ENCODE peak calls at places on chromosomes 16 and 17, in six cellular contexts. D is lung; O is effector memory CD4-positive, alpha-beta T cell; J is uterus; V is tibial nerve; H is Peyer's patch. Q is an unnamed sample. For H3K4me1, the result is how much of the 10 kb centered on the place peaks cover.

GRCh38 chr16:11016524-11016988 is 72.2 kb downstream of the CLEC16A start:
- DNase-seq in D (no peak), J (no peak), O (no peak), H (no peak), V (no peak), Q (no peak)

GRCh38 chr16:74199066-74199841 is 97.4 kb upstream of the PSMD7 start:
- DNase-seq in O (no peak), H (no peak), D (no peak), J (no peak), V (no peak), Q (no peak)

GRCh38 chr16:87669672-87670071 is 67.4 kb downstream of the JPH3 start:
- DNase-seq in J (no peak), O (no peak), D (no peak), V (no peak), H (no peak), Q (no peak)

GRCh38 chr17:43338886-43339516 is 59.8 kb upstream of the ARL4D start:
- DNase-seq in O (peak), J (peak), D (peak), H (peak), V (peak), Q (peak)

GRCh38 chr17:44122825-44123355 is 551 bp downstream of the HDAC5 start:
- DNase-seq in O (no peak), D (no peak), H (no peak), J (no peak), V (no peak), Q (no peak)

GRCh38 chr17:31888124-31888523 is 13.4 kb downstream of the UTP6 start:
- DNase-seq in O (no peak), H (no peak), V (no peak), J (no peak), D (no peak), Q (no peak)

GRCh38 chr17:69669441-69670178 is 255.1 kb downstream of the MAP2K6 start:
- DNase-seq in O (no peak), H (no peak), V (no peak), J (no peak), D (no peak), Q (no peak)

GRCh38 chr16:10520869-10521578 is 59.4 kb downstream of the EMP2 start:
- DNase-seq in H (no peak), V (no peak), D (no peak), O (no peak), J (no peak), Q (no peak)

GRCh38 chr16:56931253-56931768 is 631 bp upstream of the HERPUD1 start:
- DNase-seq in O (no peak), H (peak), V (no peak), J (no peak), D (no peak), Q (peak)

GRCh38 chr16:66859397-66860068 is 15.3 kb downstream of the CA7 start:
- DNase-seq in D (no peak), H (no peak), V (no peak), O (no peak), J (no peak), Q (no peak)

GRCh38 chr16:85564277-85565051 is 48.7 kb upstream of the GSE1 start:
- DNase-seq in O (no peak), J (no peak), V (no peak), D (no peak), H (no peak), Q (no peak)

GRCh38 chr17:42608692-42609181 is 437 bp downstream of the RETREG3 start:
- DNase-seq in H (no peak), D (peak), O (peak), V (no peak), J (no peak), Q (no peak)

GRCh38 chr17:55814377-55814776 is 63.5 kb downstream of the PCTP start:
- DNase-seq in V (no peak), H (no peak), J (no peak), D (no peak), O (no peak), Q (no peak)

GRCh38 chr16:86819523-86819887 is 241.2 kb downstream of the FOXL1 start:
- DNase-seq in V (no peak), H (no peak), D (no peak), O (no peak), J (no peak), Q (no peak)

GRCh38 chr17:6163632-6164319 is 93.6 kb downstream of the WSCD1 start:
- DNase-seq in H (no peak), J (no peak), V (no peak), D (no peak), O (no peak), Q (no peak)

GRCh38 chr16:77043076-77043475 is 147.9 kb upstream of the MON1B start:
- DNase-seq in O (no peak), V (no peak), D (no peak), H (no peak), J (no peak), Q (no peak)

GRCh38 chr17:19346351-19347255 is 15.9 kb downstream of the B9D1 start:
- DNase-seq in H (peak), V (peak), O (no peak), J (peak), D (no peak), Q (peak)

GRCh38 chr17:46010597-46011186 is 11.6 kb downstream of the STH start:
- DNase-seq in D (no peak), O (no peak), H (no peak), V (no peak), J (no peak), Q (no peak)

GRCh38 chr16:85445779-85446222 is 167.3 kb upstream of the GSE1 start:
- DNase-seq in J (no peak), O (no peak), V (no peak), H (no peak), D (no peak), Q (no peak)

GRCh38 chr16:12157510-12158093 is 181.1 kb downstream of the SNX29 start:
- DNase-seq in J (no peak), V (no peak), H (no peak), O (no peak), D (no peak), Q (no peak)

GRCh38 chr17:47850692-47851573 is at the start of gene SP6:
- DNase-seq in H (peak), J (peak), O (peak), V (no peak), D (peak), Q (no peak)

GRCh38 chr17:45092932-45093430 is 31.9 kb downstream of the NMT1 start:
- DNase-seq in H (no peak), J (peak), V (peak), O (no peak), D (peak), Q (peak)

GRCh38 chr16:68539704-68540370 is 746 bp downstream of the ZFP90 start:
- DNase-seq in J (no peak), V (no peak), O (no peak), D (no peak), H (no peak), Q (no peak)

GRCh38 chr16:83933885-83934683 is 19.0 kb upstream of the OSGIN1 start:
- DNase-seq in D (no peak), H (no peak), O (no peak), J (no peak), V (no peak), Q (no peak)

DNA sequence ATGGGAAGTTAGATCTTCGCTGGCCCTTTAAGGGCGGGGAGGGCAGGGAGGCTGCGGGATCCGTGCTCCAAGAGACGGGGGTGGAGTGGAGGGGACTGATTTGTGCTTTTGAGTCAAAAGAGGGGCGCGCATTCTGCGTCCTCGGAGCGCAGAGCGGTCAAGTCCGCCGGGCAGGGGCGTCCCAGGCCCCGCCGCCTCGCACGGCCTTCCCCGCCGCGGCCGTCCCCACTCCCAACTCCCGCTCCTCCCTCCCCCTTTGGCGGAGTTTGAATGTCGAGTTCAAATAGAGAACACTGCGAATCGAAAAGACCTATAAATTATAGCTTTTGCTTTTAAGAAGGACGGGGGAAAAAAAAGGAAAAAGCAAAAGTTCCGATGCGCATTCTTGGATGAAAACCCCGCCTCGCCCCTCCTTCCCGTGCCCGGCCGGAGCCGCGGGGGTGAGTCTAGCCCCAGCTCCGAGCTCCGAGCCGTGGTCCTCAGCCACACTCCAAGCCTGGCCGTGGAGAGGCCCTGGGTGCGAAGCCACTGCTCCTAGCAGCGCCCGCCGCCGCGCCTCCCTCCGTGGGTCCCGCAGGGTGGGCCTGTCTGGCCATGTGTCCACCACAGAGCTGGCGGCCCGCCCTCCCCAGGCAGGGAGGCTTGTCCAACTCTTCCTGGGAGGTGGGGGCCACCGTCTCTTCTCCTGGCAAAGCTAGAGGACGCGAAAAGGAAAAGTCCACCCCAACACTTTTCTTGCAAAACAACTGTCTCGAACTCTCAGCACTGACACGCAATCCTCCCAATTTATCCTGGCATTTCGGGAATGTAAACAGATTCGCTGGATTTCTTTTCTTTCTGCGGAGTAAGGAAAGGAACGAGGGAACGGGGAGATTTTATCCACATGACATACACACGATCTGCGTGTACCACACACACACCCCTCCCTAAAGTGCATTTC is 3.6 kb downstream of the CBX8 start:
- DNase-seq in D (no peak), O (no peak), H (no peak), J (no peak), V (no peak), Q (no peak)
- H3K4me1 ChIP-seq in D (under half), O (under half), H (under half), J (under half), V (under half), Q (under half)

GRCh38 chr17:61247438-61247837 is 152.2 kb upstream of the TBX2 start:
- DNase-seq in J (no peak), V (peak), H (no peak), D (no peak), O (no peak), Q (no peak)

GRCh38 chr17:61248399-61248798 is 151.2 kb upstream of the TBX2 start:
- DNase-seq in O (no peak), D (no peak), J (no peak), V (no peak), H (no peak), Q (no peak)

GRCh38 chr17:61251939-61252865 is 147.4 kb upstream of the TBX2 start:
- DNase-seq in D (peak), V (peak), O (no peak), H (peak), J (peak), Q (peak)

GRCh38 chr17:61250335-61250890 is 149.2 kb upstream of the TBX2 start:
- DNase-seq in J (no peak), H (no peak), O (no peak), V (no peak), D (no peak), Q (no peak)

GRCh38 chr17:61249649-61250301 is 149.9 kb upstream of the TBX2 start:
- DNase-seq in V (no peak), H (no peak), D (no peak), O (no peak), J (no peak), Q (no peak)
- H3K27ac ChIP-seq in V (peak), H (no peak), D (peak), O (no peak), J (peak), Q (peak)

DNA sequence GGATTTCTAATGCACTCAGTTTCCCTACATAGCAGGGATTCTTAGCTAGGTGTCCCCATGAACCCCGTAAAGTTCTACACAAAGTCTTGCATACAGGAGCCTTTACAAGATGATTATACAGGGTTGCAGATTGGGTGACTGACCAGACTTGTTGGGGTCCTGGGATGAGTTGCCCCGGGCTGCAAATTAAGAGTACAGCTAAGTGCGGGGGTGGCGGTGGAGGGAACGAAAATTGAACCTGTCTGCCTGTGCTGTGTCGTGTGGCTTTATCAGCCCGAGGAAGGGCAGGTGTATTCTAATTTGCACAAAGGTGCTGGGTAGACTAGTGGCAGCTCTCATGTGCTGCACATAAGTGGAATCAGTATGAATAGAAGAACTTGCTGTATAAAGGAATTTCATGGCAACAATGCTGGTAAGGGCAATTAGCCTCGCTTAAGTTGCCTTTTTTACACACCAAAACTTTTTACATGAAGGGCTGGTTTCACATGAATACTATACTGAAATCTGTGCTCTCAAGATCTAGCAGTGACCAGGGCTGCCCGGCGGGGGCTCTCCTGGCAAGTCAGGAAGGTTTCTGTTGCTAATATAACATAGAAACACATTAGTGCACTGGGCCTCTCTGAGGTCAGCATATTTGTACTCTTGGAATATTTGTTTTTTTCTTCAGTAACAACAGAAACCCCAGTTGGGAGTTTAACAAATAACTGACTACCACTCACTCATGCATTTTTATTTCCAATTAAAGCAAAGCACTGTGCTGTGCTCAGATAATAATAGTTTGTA is 50.7 kb downstream of the ADCY7 start:
- DNase-seq in J (no peak), O (no peak), D (no peak), V (no peak), H (no peak), Q (no peak)
- H3K4me1 ChIP-seq in J (under half), O (under half), D (under half), V (under half), H (under half), Q (under half)

GRCh38 chr17:7992924-7993323 is 9.5 kb upstream of the GUCY2D start:
- DNase-seq in O (no peak), V (no peak), H (no peak), D (no peak), J (no peak), Q (no peak)

GRCh38 chr17:7992516-7992915 is 9.9 kb upstream of the GUCY2D start:
- DNase-seq in V (no peak), J (no peak), H (no peak), D (no peak), O (no peak), Q (no peak)

GRCh38 chr17:7988750-7989178 is 13.7 kb upstream of the GUCY2D start:
- DNase-seq in V (no peak), D (peak), O (peak), J (no peak), H (no peak), Q (no peak)

GRCh38 chr17:7987112-7987893 is 15.1 kb upstream of the GUCY2D start:
- DNase-seq in J (peak), O (no peak), V (no peak), H (no peak), D (no peak), Q (no peak)

DNA sequence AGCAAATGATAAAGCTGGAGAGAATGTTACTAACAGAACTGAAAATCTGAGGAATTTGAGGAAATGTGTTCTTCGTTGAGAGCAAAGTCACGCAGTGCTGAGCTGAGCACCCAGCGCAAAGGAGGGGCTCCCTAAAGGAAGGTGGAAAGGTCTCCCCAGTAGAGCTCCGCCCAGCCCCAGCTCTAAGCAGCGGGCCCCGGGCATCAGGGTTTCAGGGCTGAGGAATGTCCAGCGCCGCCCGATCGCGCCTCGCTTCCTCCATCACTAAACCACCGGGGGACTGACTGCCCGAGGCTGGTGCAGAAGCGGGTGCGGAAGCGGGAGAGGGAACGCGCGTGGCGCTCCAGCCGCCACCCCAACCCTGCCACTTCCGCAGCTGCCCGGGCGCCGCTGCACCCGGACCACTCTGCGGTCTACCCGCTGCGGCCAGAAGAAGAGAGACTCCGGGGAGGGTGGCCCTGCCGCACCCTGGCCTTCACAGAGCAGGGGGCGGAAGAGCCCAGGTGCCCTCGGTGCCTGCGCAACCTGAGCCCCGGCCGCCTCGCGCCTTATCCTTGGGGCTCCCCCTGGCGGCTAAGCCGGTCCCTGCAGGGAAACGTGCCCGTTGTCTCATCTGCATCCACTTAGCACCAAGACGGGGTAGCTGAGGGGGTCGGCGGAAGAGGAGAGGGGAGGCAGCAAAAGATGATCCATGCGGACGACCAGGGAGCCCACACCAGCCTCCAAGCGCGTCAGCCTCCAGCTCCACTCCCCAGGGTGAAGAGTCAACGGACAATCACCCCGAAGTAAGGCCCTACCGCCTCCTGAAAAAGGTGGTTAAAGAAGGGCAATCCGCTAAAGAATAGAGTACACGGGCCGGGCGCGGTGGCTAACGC is 12.4 kb upstream of the GUCY2D start:
- DNase-seq in H (peak), J (peak), V (peak), O (peak), D (peak), Q (peak)
- H3K27ac ChIP-seq in H (peak), J (peak), V (peak), O (peak), D (no peak), Q (peak)